ENCODE peak calls at places on chromosomes 7 and 10, in nine cellular contexts. Z, W, X, L, G, J, B, U and V are unnamed samples.

GRCh38 chr7:103833401-103833800 is 156.1 kb downstream of the RELN start:
- DNase-seq in Z (no peak), U (no peak), J (no peak), L (no peak), W (no peak), X (no peak), B (no peak), G (no peak), V (no peak)

GRCh38 chr7:55977831-55978230 is 13.4 kb downstream of the NIPSNAP2 start:
- DNase-seq in G (no peak), U (peak), X (no peak), W (no peak), J (no peak), Z (peak), B (no peak), L (no peak), V (no peak)

GRCh38 chr7:2488272-2488645 is 12.1 kb upstream of the GRIFIN start:
- DNase-seq in B (no peak), G (no peak), W (no peak), L (no peak), U (peak), J (no peak), X (no peak), Z (no peak), V (no peak)

GRCh38 chr7:102321351-102322201 is 34.7 kb downstream of the SPDYE6 start:
- DNase-seq in U (peak), B (no peak), L (no peak), G (no peak), Z (no peak), W (peak), J (peak), X (peak), V (peak)

GRCh38 chr10:103660364-103661197 is 167.1 kb downstream of the NEURL1 start:
- DNase-seq in J (no peak), X (no peak), Z (no peak), L (no peak), W (no peak), U (peak), B (no peak), G (no peak), V (no peak)

GRCh38 chr7:92813390-92814024 is 22.9 kb downstream of the CDK6 start:
- DNase-seq in Z (no peak), G (peak), J (no peak), X (no peak), U (peak), B (peak), W (no peak), L (no peak), V (no peak)

GRCh38 chr7:30800785-30801252 is 29.6 kb downstream of the MINDY4 start:
- DNase-seq in X (peak), U (peak), J (peak), L (peak), G (peak), Z (peak), B (peak), W (peak), V (peak)

GRCh38 chr10:72340510-72340895 is 14.2 kb downstream of the DNAJB12 start:
- DNase-seq in L (no peak), W (peak), G (peak), J (peak), X (peak), Z (peak), U (peak), B (peak), V (peak)

GRCh38 chr7:32921896-32922295 is 30.3 kb upstream of the KBTBD2 start:
- DNase-seq in L (no peak), U (peak), W (no peak), B (no peak), Z (no peak), X (no peak), J (no peak), G (no peak), V (no peak)

GRCh38 chr10:13338337-13339128 is 9.6 kb downstream of the SEPHS1 start:
- DNase-seq in G (no peak), L (no peak), Z (no peak), B (no peak), X (peak), U (peak), W (no peak), J (peak), V (no peak)

GRCh38 chr7:45052011-45052410 is 36.8 kb downstream of the NACAD start:
- DNase-seq in Z (no peak), U (no peak), L (no peak), J (no peak), B (no peak), W (no peak), X (no peak), G (no peak), V (no peak)

GRCh38 chr10:86230538-86231180 is 135.9 kb downstream of the GRID1 start:
- DNase-seq in X (no peak), U (no peak), Z (no peak), J (no peak), W (no peak), B (no peak), G (no peak), L (no peak), V (no peak)

GRCh38 chr10:74208081-74208480 is 57.1 kb downstream of the ADK start:
- DNase-seq in J (no peak), Z (peak), X (no peak), U (no peak), B (no peak), L (no peak), G (no peak), W (peak), V (peak)

GRCh38 chr10:36280396-36280795 is 638.3 kb upstream of the FZD8 start:
- DNase-seq in J (no peak), B (no peak), X (no peak), W (no peak), L (no peak), U (peak), Z (peak), G (no peak), V (peak)

GRCh38 chr7:50735327-50735726 is 47.4 kb downstream of the GRB10 start:
- DNase-seq in U (no peak), G (peak), B (no peak), J (no peak), Z (no peak), W (no peak), X (no peak), L (no peak), V (no peak)

GRCh38 chr10:108673756-108674155 is 1249.6 kb downstream of the XPNPEP1 start:
- DNase-seq in X (no peak), W (peak), Z (no peak), L (no peak), U (no peak), J (no peak), G (no peak), B (no peak), V (peak)

GRCh38 chr7:2196381-2197378 is 36.1 kb downstream of the MAD1L1 start:
- DNase-seq in B (no peak), L (no peak), W (no peak), Z (no peak), J (no peak), G (no peak), U (no peak), X (no peak), V (no peak)

GRCh38 chr7:114504586-114504985 is 90.0 kb downstream of the FOXP2 start:
- DNase-seq in B (no peak), J (no peak), X (no peak), L (no peak), W (no peak), Z (no peak), U (no peak), G (no peak), V (no peak)

GRCh38 chr10:84224411-84225028 is 824 bp downstream of the LRIT2 start:
- DNase-seq in Z (no peak), G (no peak), J (no peak), U (no peak), X (peak), W (peak), L (no peak), B (peak), V (peak)

GRCh38 chr7:88176190-88176589 is 43.6 kb downstream of the SRI start:
- DNase-seq in L (no peak), X (no peak), J (no peak), B (no peak), U (no peak), Z (no peak), W (no peak), G (no peak), V (no peak)

GRCh38 chr10:112875474-112876267 is 74.4 kb upstream of the TCF7L2 start:
- DNase-seq in G (no peak), Z (peak), B (no peak), U (peak), X (peak), J (no peak), L (no peak), W (no peak), V (no peak)

GRCh38 chr7:144720139-144720538 is 115.7 kb downstream of the TPK1 start:
- DNase-seq in J (no peak), G (no peak), Z (peak), W (no peak), X (peak), B (no peak), L (peak), U (peak), V (peak)

GRCh38 chr10:122495406-122496340 is 34.3 kb downstream of the HTRA1 start:
- DNase-seq in W (no peak), X (no peak), U (peak), J (no peak), Z (no peak), B (no peak), L (peak), G (no peak), V (peak)

GRCh38 chr10:44723654-44724053 is 187.5 kb upstream of the TMEM72 start:
- DNase-seq in G (no peak), Z (peak), X (no peak), B (no peak), L (no peak), J (no peak), W (no peak), U (peak), V (no peak)

GRCh38 chr10:8365935-8366911 is 311.7 kb downstream of the GATA3 start:
- DNase-seq in J (no peak), W (no peak), B (no peak), U (peak), G (peak), L (no peak), X (peak), Z (peak), V (no peak)

GRCh38 chr10:101263146-101263837 is 34.0 kb upstream of the LBX1 start:
- DNase-seq in B (no peak), W (peak), G (no peak), L (no peak), Z (no peak), X (no peak), J (no peak), U (no peak), V (no peak)

GRCh38 chr10:132308588-132309451 is 1.1 kb upstream of the STK32C start:
- DNase-seq in X (no peak), L (no peak), J (no peak), Z (no peak), U (peak), G (no peak), B (no peak), W (peak), V (peak)

GRCh38 chr7:18761046-18761445 is 265.5 kb downstream of the HDAC9 start:
- DNase-seq in U (no peak), Z (no peak), B (no peak), W (no peak), J (no peak), X (no peak), L (no peak), G (no peak), V (no peak)

DNA sequence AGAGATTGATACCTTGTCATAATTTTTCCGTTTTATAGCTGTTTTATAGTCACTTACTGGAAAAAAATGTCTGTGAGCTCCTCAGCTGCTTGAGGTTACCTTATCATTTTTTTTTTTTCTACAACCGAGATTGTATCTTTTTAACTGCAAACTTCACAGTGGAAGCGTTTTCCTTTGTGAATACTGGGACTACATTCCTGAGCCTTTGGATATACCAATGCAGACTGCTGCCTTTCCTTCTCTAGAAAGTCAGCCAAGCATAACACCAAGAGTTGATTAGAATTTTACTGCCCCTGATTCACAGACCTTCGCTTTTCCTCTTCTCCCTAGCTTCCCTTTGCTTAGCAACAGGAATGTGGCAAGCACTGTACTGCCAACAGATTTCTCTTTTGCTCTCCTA is 170.5 kb downstream of the PRKG1 start:
- DNase-seq in G (no peak), L (no peak), W (peak), X (peak), U (peak), Z (peak), B (no peak), J (no peak), V (peak)
- TF ChIP-seq EZH2phosphoT487 in G (no peak), L (no peak), W (no peak), X (no peak), U (no peak), Z (no peak), B (no peak), J (no peak), V (no peak)

GRCh38 chr7:922334-923107 is 32.0 kb downstream of the ADAP1 start:
- DNase-seq in B (no peak), G (no peak), J (no peak), U (no peak), W (no peak), L (no peak), Z (no peak), X (no peak), V (no peak)
- H3K4me3 ChIP-seq in B (peak), G (peak), J (no peak), U (no peak), W (no peak), L (no peak), Z (peak), X (no peak), V (no peak)

GRCh38 chr7:13151982-13152381 is 464.5 kb downstream of the ARL4A start:
- DNase-seq in U (no peak), W (no peak), B (no peak), J (no peak), G (no peak), Z (peak), X (no peak), L (no peak), V (no peak)
- H2AFZ ChIP-seq in U (no peak), W (no peak), B (no peak), J (no peak), G (no peak), Z (no peak), X (no peak), L (peak), V (no peak)

DNA sequence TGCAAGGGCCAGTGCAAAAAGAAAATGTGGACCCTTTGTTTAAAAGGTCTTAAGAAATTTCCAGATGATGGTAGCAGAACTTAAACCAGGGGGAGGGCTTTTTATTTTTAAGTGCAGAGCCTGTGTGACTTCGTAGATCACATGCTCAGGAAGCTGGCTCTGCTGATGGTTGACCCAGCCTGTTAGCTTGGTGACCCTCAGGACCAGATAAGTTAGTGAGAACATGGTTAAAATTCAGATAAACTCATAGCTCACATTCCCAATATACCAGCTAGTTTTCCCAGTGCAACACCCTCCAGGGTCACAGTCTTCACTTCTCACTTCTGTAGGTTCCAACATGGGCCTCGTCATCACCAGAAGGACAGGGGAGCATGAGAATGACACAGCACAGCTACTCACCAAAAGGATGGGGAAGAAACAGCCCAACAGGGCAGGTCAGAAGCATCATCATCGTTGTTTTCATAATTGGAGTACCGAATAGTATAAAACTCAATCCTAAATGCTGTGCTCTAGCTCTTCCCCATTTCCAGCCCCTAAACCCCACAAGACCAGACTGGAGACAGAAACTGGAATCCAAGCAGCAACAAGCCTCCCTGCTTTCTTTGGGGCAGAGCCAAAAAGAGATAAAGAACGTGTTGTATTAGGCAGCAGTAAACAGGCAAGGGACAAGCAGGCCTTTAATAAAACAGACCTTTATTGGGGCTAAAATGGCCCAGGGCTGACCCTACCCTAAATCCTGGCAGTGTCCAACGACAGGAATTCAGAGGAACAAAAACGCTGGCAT is 102.2 kb upstream of the ANKRD1 start:
- DNase-seq in U (no peak), X (no peak), G (no peak), J (no peak), W (no peak), Z (no peak), L (no peak), B (no peak), V (no peak)
- TF ChIP-seq EZH2phosphoT487 in U (no peak), X (no peak), G (no peak), J (no peak), W (no peak), Z (no peak), L (no peak), B (no peak), V (no peak)

GRCh38 chr7:128849156-128849515 is 13.5 kb upstream of the ATP6V1F start:
- DNase-seq in Z (no peak), G (no peak), L (no peak), X (no peak), U (no peak), W (no peak), B (no peak), J (no peak), V (no peak)
- H3K4me3 ChIP-seq in Z (no peak), G (no peak), L (no peak), X (no peak), U (no peak), W (no peak), B (no peak), J (no peak), V (no peak)

GRCh38 chr7:73518470-73518869 is 3.6 kb downstream of the BAZ1B start:
- DNase-seq in L (no peak), W (no peak), J (no peak), G (no peak), Z (no peak), B (no peak), X (no peak), U (no peak), V (no peak)

GRCh38 chr7:73519867-73520672 is 2.0 kb downstream of the BAZ1B start:
- DNase-seq in J (no peak), W (peak), X (no peak), U (peak), G (peak), Z (no peak), L (no peak), B (peak), V (no peak)

GRCh38 chr7:73522081-73522818 is at the start of gene BAZ1B:
- DNase-seq in W (peak), Z (peak), U (peak), X (peak), J (peak), B (peak), L (peak), G (peak), V (peak)

GRCh38 chr7:73521636-73522080 is 435 bp downstream of the BAZ1B start:
- DNase-seq in X (peak), L (no peak), Z (peak), W (no peak), B (peak), G (peak), J (peak), U (peak), V (peak)

DNA sequence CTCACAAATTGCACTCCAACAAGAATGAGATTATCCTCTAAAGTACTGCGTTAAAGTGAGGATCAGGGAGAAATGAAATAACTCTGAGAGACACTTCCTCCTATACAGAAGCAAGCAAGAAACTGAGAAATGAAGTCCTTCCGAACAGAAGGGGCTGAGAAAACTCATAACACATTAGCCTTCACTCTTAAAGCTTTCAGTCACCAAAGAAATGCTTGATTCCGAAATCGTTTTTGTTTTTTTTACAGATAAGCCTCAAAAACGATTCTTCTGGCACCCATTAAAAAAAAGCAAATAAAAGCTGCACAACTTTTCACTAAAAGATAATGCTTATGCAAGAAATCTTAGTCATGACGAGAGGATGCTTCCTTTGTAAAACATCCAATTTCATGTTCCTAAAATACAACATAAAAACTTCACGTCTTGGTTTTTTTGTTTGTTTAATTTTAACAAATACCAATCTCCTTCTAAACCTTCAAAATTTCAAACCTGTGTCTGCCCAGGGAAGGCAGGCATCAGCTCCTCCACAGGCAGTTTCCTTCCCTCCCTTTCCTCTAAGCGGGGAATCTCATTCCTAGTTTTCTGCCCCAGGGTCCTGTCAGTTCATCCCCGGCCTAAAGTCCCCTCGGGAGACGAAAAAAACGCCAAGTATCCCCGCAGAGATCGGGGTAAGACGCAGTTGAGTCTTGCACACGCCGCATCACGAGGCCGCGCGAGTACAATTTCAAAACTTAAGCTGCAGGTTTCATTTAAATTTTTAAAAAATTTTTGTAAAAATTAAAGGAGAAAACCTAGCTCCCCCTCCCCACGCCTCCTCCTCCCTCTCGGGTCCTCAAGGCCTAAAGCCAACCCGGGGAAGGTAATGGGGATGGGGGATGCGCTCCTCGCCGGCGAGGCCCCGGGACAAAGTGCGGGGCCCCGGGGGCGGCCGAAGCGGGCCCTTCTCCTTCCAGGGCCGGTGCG is 1.1 kb downstream of the BAZ1B start:
- DNase-seq in X (peak), J (peak), W (peak), L (no peak), U (peak), G (no peak), Z (peak), B (peak), V (peak)
- H2AFZ ChIP-seq in X (peak), J (no peak), W (no peak), L (no peak), U (peak), G (no peak), Z (no peak), B (no peak), V (no peak)

DNA sequence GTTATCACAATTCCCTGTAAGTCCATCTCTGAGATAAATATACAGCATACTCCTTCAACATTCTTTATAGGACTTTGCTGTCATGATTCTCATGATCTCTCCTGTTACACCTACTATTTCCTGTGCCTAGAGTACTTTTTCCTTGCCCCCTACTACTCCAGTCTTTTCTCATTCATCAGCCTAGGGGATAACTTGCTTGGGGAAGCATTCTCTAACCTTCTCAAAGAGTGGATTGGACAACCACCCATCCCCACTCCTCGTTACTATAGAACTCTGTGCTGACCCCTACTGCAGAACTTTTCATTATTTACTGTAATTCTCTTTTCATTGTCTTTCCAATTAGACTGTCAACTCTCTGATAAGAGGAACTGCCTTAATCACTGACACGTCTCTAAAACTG is 57.4 kb upstream of the TFEC start:
- DNase-seq in X (no peak), Z (no peak), B (no peak), G (no peak), U (no peak), L (no peak), J (no peak), W (no peak), V (peak)
- TF ChIP-seq EZH2phosphoT487 in X (no peak), Z (no peak), B (no peak), G (no peak), U (no peak), L (no peak), J (no peak), W (no peak), V (no peak)